ENCODE peak calls at places on chromosomes 13 and 19, in five cellular contexts. One of them, this sample, is unnamed.

GRCh38 chr13:111389621-111390521 is 69.4 kb downstream of the TEX29 start:
- DNase-seq in tibial artery: peak; percentile 15
- DNase-seq in Caco-2: no peak
- DNase-seq in A549: no peak
- DNase-seq in Peyer's patch: peak; percentile 32
- DNase-seq in this sample: no peak

GRCh38 chr13:103935117-103935516 is 868.9 kb upstream of the SLC10A2 start:
- DNase-seq in A549: no peak
- DNase-seq in tibial artery: no peak
- DNase-seq in Peyer's patch: no peak
- DNase-seq in Caco-2: no peak
- DNase-seq in this sample: no peak

GRCh38 chr13:26436914-26437313 is 120.6 kb upstream of the WASF3 start:
- DNase-seq in Caco-2: no peak
- DNase-seq in Peyer's patch: no peak
- DNase-seq in A549: no peak
- DNase-seq in tibial artery: no peak
- DNase-seq in this sample: no peak

GRCh38 chr19:49667473-49667872 is 1.7 kb downstream of the BCL2L12 start:
- DNase-seq in Peyer's patch: no peak
- DNase-seq in Caco-2: no peak
- DNase-seq in tibial artery: no peak
- DNase-seq in A549: no peak
- DNase-seq in this sample: no peak

GRCh38 chr13:103537616-103538015 is 471.4 kb upstream of the SLC10A2 start:
- DNase-seq in tibial artery: no peak
- DNase-seq in Peyer's patch: no peak
- DNase-seq in A549: no peak
- DNase-seq in Caco-2: no peak
- DNase-seq in this sample: no peak

GRCh38 chr13:50893211-50893852 is 16.3 kb upstream of the RNASEH2B start:
- DNase-seq in A549: no peak
- DNase-seq in Peyer's patch: no peak
- DNase-seq in Caco-2: no peak
- DNase-seq in tibial artery: no peak
- DNase-seq in this sample: no peak

GRCh38 chr13:63948045-63948444 is 2532.4 kb upstream of the PCDH20 start:
- DNase-seq in Caco-2: no peak
- DNase-seq in A549: no peak
- DNase-seq in Peyer's patch: no peak
- DNase-seq in tibial artery: no peak
- DNase-seq in this sample: no peak

GRCh38 chr13:23778879-23779278 is 110.3 kb downstream of the MIPEP start:
- DNase-seq in Peyer's patch: no peak
- DNase-seq in tibial artery: no peak
- DNase-seq in A549: no peak
- DNase-seq in Caco-2: no peak
- DNase-seq in this sample: peak; percentile 44

GRCh38 chr13:67075239-67075638 is 154.9 kb downstream of the PCDH9 start:
- DNase-seq in Peyer's patch: no peak
- DNase-seq in tibial artery: no peak
- DNase-seq in A549: no peak
- DNase-seq in Caco-2: no peak
- DNase-seq in this sample: no peak

GRCh38 chr13:44967656-44968451 is 21.4 kb downstream of the NUFIP1 start:
- DNase-seq in Peyer's patch: no peak
- DNase-seq in A549: no peak
- DNase-seq in tibial artery: no peak
- DNase-seq in Caco-2: no peak
- DNase-seq in this sample: no peak

GRCh38 chr19:12838182-12838890 is at the start of gene MAST1:
- DNase-seq in Peyer's patch: peak; percentile 56
- DNase-seq in Caco-2: peak; percentile 74
- DNase-seq in tibial artery: no peak
- DNase-seq in A549: no peak
- DNase-seq in this sample: no peak

GRCh38 chr13:104015646-104016396 is 949.6 kb upstream of the SLC10A2 start:
- DNase-seq in Peyer's patch: no peak
- DNase-seq in A549: no peak
- DNase-seq in tibial artery: no peak
- DNase-seq in Caco-2: no peak
- DNase-seq in this sample: no peak

GRCh38 chr13:28340272-28340793 is 154.6 kb downstream of the FLT1 start:
- DNase-seq in A549: no peak
- DNase-seq in tibial artery: no peak
- DNase-seq in Peyer's patch: no peak
- DNase-seq in Caco-2: no peak
- DNase-seq in this sample: no peak

GRCh38 chr19:49888478-49888901 is 8.2 kb downstream of the IL4I1 start:
- DNase-seq in A549: no peak
- DNase-seq in tibial artery: no peak
- DNase-seq in Caco-2: no peak
- DNase-seq in Peyer's patch: no peak
- DNase-seq in this sample: no peak

GRCh38 chr13:109743706-109744453 is 42.5 kb downstream of the IRS2 start:
- DNase-seq in tibial artery: no peak
- DNase-seq in Caco-2: no peak
- DNase-seq in A549: peak; percentile 6
- DNase-seq in Peyer's patch: peak; percentile 63
- DNase-seq in this sample: peak; percentile 46

GRCh38 chr13:114123448-114123847 is 9.0 kb downstream of the RASA3 start:
- DNase-seq in A549: no peak
- DNase-seq in Caco-2: no peak
- DNase-seq in tibial artery: no peak
- DNase-seq in Peyer's patch: no peak
- DNase-seq in this sample: no peak

GRCh38 chr19:48842744-48843162 is 6.5 kb upstream of the HSD17B14 start:
- DNase-seq in Peyer's patch: peak; percentile 68
- DNase-seq in A549: peak; percentile 48
- DNase-seq in tibial artery: peak; percentile 44
- DNase-seq in Caco-2: peak; percentile 76
- DNase-seq in this sample: no peak

GRCh38 chr13:60170414-60170813 is 6.7 kb upstream of the DIAPH3 start:
- DNase-seq in Caco-2: no peak
- DNase-seq in Peyer's patch: no peak
- DNase-seq in A549: no peak
- DNase-seq in tibial artery: no peak
- DNase-seq in this sample: no peak

GRCh38 chr19:628168-628567 is 5.2 kb downstream of the POLRMT start:
- DNase-seq in Peyer's patch: no peak
- DNase-seq in Caco-2: no peak
- DNase-seq in tibial artery: no peak
- DNase-seq in A549: no peak
- DNase-seq in this sample: no peak

GRCh38 chr13:42883142-42883541 is 101.8 kb downstream of the FAM216B start:
- DNase-seq in A549: no peak
- DNase-seq in Peyer's patch: no peak
- DNase-seq in Caco-2: no peak
- DNase-seq in tibial artery: no peak
- DNase-seq in this sample: no peak

GRCh38 chr19:2223391-2223790 is 12.7 kb downstream of the PLEKHJ1 start:
- DNase-seq in tibial artery: no peak
- DNase-seq in A549: no peak
- DNase-seq in Peyer's patch: no peak
- DNase-seq in Caco-2: no peak
- DNase-seq in this sample: no peak

GRCh38 chr19:1079566-1080111 is 12.7 kb downstream of the ARHGAP45 start:
- DNase-seq in tibial artery: no peak
- DNase-seq in Peyer's patch: peak; percentile 79
- DNase-seq in Caco-2: no peak
- DNase-seq in A549: no peak
- DNase-seq in this sample: no peak

GRCh38 chr19:16094360-16095070 is 17.2 kb upstream of the RAB8A start:
- DNase-seq in tibial artery: no peak
- DNase-seq in A549: no peak
- DNase-seq in Peyer's patch: no peak
- DNase-seq in Caco-2: peak; percentile 70
- DNase-seq in this sample: no peak

GRCh38 chr13:97231118-97231831 is 9.1 kb downstream of the MBNL2 start:
- DNase-seq in A549: no peak
- DNase-seq in tibial artery: no peak
- DNase-seq in Caco-2: no peak
- DNase-seq in Peyer's patch: no peak
- DNase-seq in this sample: no peak

GRCh38 chr19:13839938-13840750 is 36.8 kb upstream of the NANOS3 start:
- DNase-seq in A549: no peak
- DNase-seq in Peyer's patch: peak; percentile 92
- DNase-seq in Caco-2: no peak
- DNase-seq in tibial artery: peak; percentile 70
- DNase-seq in this sample: no peak

GRCh38 chr19:13840751-13841338 is 36.1 kb upstream of the NANOS3 start:
- DNase-seq in tibial artery: no peak
- DNase-seq in A549: no peak
- DNase-seq in Peyer's patch: no peak
- DNase-seq in Caco-2: no peak
- DNase-seq in this sample: no peak

GRCh38 chr19:13838071-13838942 is 38.6 kb upstream of the NANOS3 start:
- DNase-seq in A549: no peak
- DNase-seq in Peyer's patch: peak; percentile 46
- DNase-seq in tibial artery: no peak
- DNase-seq in Caco-2: no peak
- DNase-seq in this sample: no peak

GRCh38 chr19:13839193-13839937 is 37.6 kb upstream of the NANOS3 start:
- DNase-seq in Caco-2: no peak
- DNase-seq in A549: no peak
- DNase-seq in tibial artery: peak; percentile 93
- DNase-seq in Peyer's patch: peak; percentile 92
- DNase-seq in this sample: no peak

GRCh38 chr19:13838943-13839192 is 38.1 kb upstream of the NANOS3 start:
- DNase-seq in A549: no peak
- DNase-seq in tibial artery: no peak
- DNase-seq in Peyer's patch: no peak
- DNase-seq in Caco-2: no peak
- DNase-seq in this sample: no peak
- H3K4me3 ChIP-seq in A549: peak overlapping the region; percentile 95
- H3K4me3 ChIP-seq in tibial artery: peak overlapping the region; percentile 99
- H3K4me3 ChIP-seq in Peyer's patch: peak overlapping the region; percentile 98
- H3K4me3 ChIP-seq in Caco-2: no peak overlapping the region
- H3K4me3 ChIP-seq in this sample: peak overlapping the region; percentile 89

DNA sequence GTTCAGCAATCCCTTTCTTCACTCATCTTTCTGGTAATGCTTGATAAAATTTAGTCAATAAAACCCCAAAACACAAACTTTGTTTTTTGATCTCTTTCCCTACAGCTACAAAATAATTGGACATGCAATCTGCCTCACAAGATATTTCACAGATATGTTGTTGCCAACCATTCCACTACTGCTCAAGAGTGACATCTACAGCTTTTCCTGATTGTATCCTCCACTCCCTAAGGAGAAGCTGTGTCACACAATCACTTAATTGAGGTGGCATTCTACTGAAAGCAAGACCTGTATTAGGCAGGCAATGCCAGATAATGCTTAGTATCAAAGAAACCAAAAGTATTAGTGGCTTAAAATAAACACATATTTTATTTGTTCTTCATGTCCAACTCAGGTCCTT is 1646.2 kb upstream of the SPRY2 start:
- DNase-seq in tibial artery: no peak
- DNase-seq in Peyer's patch: no peak
- DNase-seq in Caco-2: peak; percentile 15
- DNase-seq in A549: no peak
- DNase-seq in this sample: no peak
- TF ChIP-seq CTCF in tibial artery: no peak
- TF ChIP-seq CTCF in Peyer's patch: no peak
- TF ChIP-seq CTCF in Caco-2: peak; percentile 29
- TF ChIP-seq CTCF in A549: no peak
- TF ChIP-seq CTCF in this sample: peak; percentile 42

DNA sequence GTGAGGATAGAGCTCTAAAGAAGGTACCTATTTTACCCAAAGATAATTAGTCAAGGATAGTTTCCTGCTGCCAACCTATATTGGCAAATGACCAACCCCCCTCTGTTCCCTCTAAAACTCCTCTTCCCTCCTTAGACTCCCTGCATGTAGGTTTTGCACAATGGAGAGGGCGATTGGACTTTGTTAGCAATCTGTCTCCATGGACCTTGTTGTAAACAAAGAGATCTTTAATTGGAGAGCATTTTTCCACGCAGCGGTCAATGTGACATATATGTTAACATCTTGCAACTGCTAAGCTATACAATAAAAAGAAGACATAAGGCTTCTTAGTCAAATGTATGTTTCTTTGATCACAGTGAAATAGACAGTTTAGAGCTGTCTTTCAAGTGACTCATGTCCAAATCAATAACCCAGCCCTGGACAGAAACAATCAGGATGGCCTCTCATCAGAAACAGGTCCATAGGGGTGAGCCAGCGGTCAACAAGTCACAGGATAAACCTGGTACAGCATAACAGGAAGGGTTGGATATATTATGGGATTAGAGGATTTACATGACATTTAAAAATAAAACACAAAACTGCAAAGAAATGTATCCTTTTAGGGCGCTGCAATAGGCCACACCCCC is 69.7 kb upstream of the UBL3 start:
- DNase-seq in Caco-2: no peak
- DNase-seq in tibial artery: no peak
- DNase-seq in Peyer's patch: no peak
- DNase-seq in A549: no peak
- DNase-seq in this sample: no peak
- H3K4me3 ChIP-seq in Caco-2: no peak overlapping the region
- H3K4me3 ChIP-seq in tibial artery: no peak overlapping the region
- H3K4me3 ChIP-seq in Peyer's patch: no peak overlapping the region
- H3K4me3 ChIP-seq in A549: no peak overlapping the region
- H3K4me3 ChIP-seq in this sample: no peak overlapping the region

GRCh38 chr13:47837104-47837880 is 163.8 kb downstream of the SUCLA2 start:
- DNase-seq in A549: no peak
- DNase-seq in tibial artery: no peak
- DNase-seq in Caco-2: no peak
- DNase-seq in Peyer's patch: no peak
- DNase-seq in this sample: no peak

GRCh38 chr13:47829684-47830083 is 171.4 kb downstream of the SUCLA2 start:
- DNase-seq in A549: no peak
- DNase-seq in Caco-2: no peak
- DNase-seq in tibial artery: no peak
- DNase-seq in Peyer's patch: no peak
- DNase-seq in this sample: no peak

GRCh38 chr13:47831265-47831664 is 169.8 kb downstream of the SUCLA2 start:
- DNase-seq in A549: no peak
- DNase-seq in Caco-2: no peak
- DNase-seq in Peyer's patch: no peak
- DNase-seq in tibial artery: no peak
- DNase-seq in this sample: no peak

GRCh38 chr13:47835470-47836228 is 165.4 kb downstream of the SUCLA2 start:
- DNase-seq in Peyer's patch: no peak
- DNase-seq in Caco-2: no peak
- DNase-seq in tibial artery: no peak
- DNase-seq in A549: no peak
- DNase-seq in this sample: no peak

GRCh38 chr13:47832458-47832972 is 168.6 kb downstream of the SUCLA2 start:
- DNase-seq in Peyer's patch: no peak
- DNase-seq in A549: no peak
- DNase-seq in Caco-2: no peak
- DNase-seq in tibial artery: no peak
- DNase-seq in this sample: no peak
- TF ChIP-seq CTCF in Peyer's patch: no peak
- TF ChIP-seq CTCF in A549: no peak
- TF ChIP-seq CTCF in Caco-2: no peak
- TF ChIP-seq CTCF in tibial artery: no peak
- TF ChIP-seq CTCF in this sample: peak; percentile 4

GRCh38 chr13:41720839-41721561 is 239.9 kb downstream of the VWA8 start:
- DNase-seq in Peyer's patch: no peak
- DNase-seq in tibial artery: no peak
- DNase-seq in Caco-2: peak; percentile 49
- DNase-seq in A549: no peak
- DNase-seq in this sample: peak; percentile 78

GRCh38 chr13:41713405-41713804 is 247.5 kb downstream of the VWA8 start:
- DNase-seq in Caco-2: no peak
- DNase-seq in tibial artery: no peak
- DNase-seq in Peyer's patch: no peak
- DNase-seq in A549: no peak
- DNase-seq in this sample: no peak

GRCh38 chr13:41716236-41716635 is 244.7 kb downstream of the VWA8 start:
- DNase-seq in tibial artery: no peak
- DNase-seq in A549: no peak
- DNase-seq in Peyer's patch: no peak
- DNase-seq in Caco-2: no peak
- DNase-seq in this sample: no peak
- H3K4me3 ChIP-seq in tibial artery: no peak overlapping the region
- H3K4me3 ChIP-seq in A549: no peak overlapping the region
- H3K4me3 ChIP-seq in Peyer's patch: no peak overlapping the region
- H3K4me3 ChIP-seq in Caco-2: no peak overlapping the region
- H3K4me3 ChIP-seq in this sample: no peak overlapping the region